ENCODE peak calls at places on chromosome 12, in ten cellular contexts. K is mammary epithelial cell, E is astrocyte, U is neural progenitor cell, L is HCT116, V is PC-9, A is hepatocyte, P is GM23338, W is Karpas-422, C is SK-N-SH. D is an unnamed sample.

GRCh38 chr12:89507015-89507824 is 17.4 kb downstream of the GALNT4 start:
- DNase-seq in K (no peak), E (no peak), U (peak), L (no peak), V (no peak), A (no peak), P (no peak), W (no peak), C (no peak), D (no peak)

GRCh38 chr12:99758997-99759396 is 111.4 kb downstream of the GARIN6 start:
- DNase-seq in K (no peak), E (no peak), U (no peak), L (no peak), V (no peak), A (no peak), P (no peak), W (no peak), C (no peak), D (no peak)

GRCh38 chr12:105775351-105775750 is 363.4 kb downstream of the NUAK1 start:
- DNase-seq in K (peak), E (peak), U (no peak), L (no peak), V (peak), A (no peak), P (no peak), W (no peak), C (no peak), D (peak)

GRCh38 chr12:119461815-119462214 is 127.3 kb downstream of the CCDC60 start:
- DNase-seq in K (no peak), E (no peak), U (peak), L (no peak), V (no peak), A (no peak), P (no peak), W (no peak), C (no peak), D (no peak)

GRCh38 chr12:53867216-53868012 is 71.2 kb upstream of the HOXC13 start:
- DNase-seq in K (peak), E (no peak), U (peak), L (no peak), V (peak), A (peak), P (peak), W (no peak), C (no peak), D (no peak)

GRCh38 chr12:26422839-26423398 is 227.5 kb downstream of the SSPN start:
- DNase-seq in K (no peak), E (no peak), U (no peak), L (no peak), V (no peak), A (no peak), P (no peak), W (no peak), C (no peak), D (no peak)

GRCh38 chr12:31589896-31590729 is 823 bp downstream of the DENND5B start:
- DNase-seq in K (peak), E (peak), U (peak), L (peak), V (peak), A (peak), P (peak), W (peak), C (peak), D (peak)

GRCh38 chr12:31280183-31280582 is 45.8 kb downstream of the SINHCAF start:
- DNase-seq in K (no peak), E (peak), U (no peak), L (no peak), V (no peak), A (no peak), P (no peak), W (no peak), C (no peak), D (no peak)

GRCh38 chr12:9975614-9976013 is 4.4 kb downstream of the CLEC12A start:
- DNase-seq in K (no peak), E (no peak), U (no peak), L (no peak), V (no peak), A (no peak), P (no peak), W (no peak), C (no peak), D (no peak)

GRCh38 chr12:67096533-67097318 is 172.4 kb upstream of the CAND1 start:
- DNase-seq in K (peak), E (peak), U (no peak), L (no peak), V (peak), A (no peak), P (no peak), W (no peak), C (no peak), D (no peak)

GRCh38 chr12:109239179-109239578 is 69.9 kb downstream of the FOXN4 start:
- DNase-seq in K (no peak), E (no peak), U (no peak), L (no peak), V (no peak), A (no peak), P (no peak), W (no peak), C (no peak), D (no peak)

GRCh38 chr12:110281549-110282342 is 699 bp downstream of the ATP2A2 start:
- DNase-seq in K (peak), E (no peak), U (no peak), L (no peak), V (peak), A (peak), P (peak), W (peak), C (peak), D (peak)

GRCh38 chr12:27226319-27226984 is 17.6 kb upstream of the STK38L start:
- DNase-seq in K (peak), E (no peak), U (peak), L (no peak), V (no peak), A (peak), P (no peak), W (no peak), C (no peak), D (no peak)

GRCh38 chr12:110372056-110372425 is 31.5 kb downstream of the ANAPC7 start:
- DNase-seq in K (no peak), E (no peak), U (no peak), L (no peak), V (no peak), A (no peak), P (no peak), W (no peak), C (no peak), D (no peak)

GRCh38 chr12:83016226-83016835 is 329.6 kb downstream of the TMTC2 start:
- DNase-seq in K (peak), E (peak), U (no peak), L (peak), V (peak), A (peak), P (no peak), W (no peak), C (no peak), D (peak)

GRCh38 chr12:62260733-62261683 is 804 bp downstream of the USP15 start:
- DNase-seq in K (peak), E (peak), U (peak), L (peak), V (peak), A (peak), P (peak), W (peak), C (peak), D (peak)

GRCh38 chr12:39467432-39467870 is 24.5 kb upstream of the KIF21A start:
- DNase-seq in K (no peak), E (peak), U (no peak), L (no peak), V (no peak), A (no peak), P (no peak), W (no peak), C (no peak), D (no peak)

GRCh38 chr12:80567391-80567790 is 123.4 kb downstream of the PTPRQ start:
- DNase-seq in K (peak), E (no peak), U (no peak), L (no peak), V (no peak), A (peak), P (no peak), W (no peak), C (no peak), D (peak)

GRCh38 chr12:109098142-109098652 is 800 bp downstream of the UNG start:
- DNase-seq in K (no peak), E (peak), U (no peak), L (no peak), V (no peak), A (peak), P (no peak), W (peak), C (no peak), D (peak)

GRCh38 chr12:65487679-65488078 is 209.2 kb downstream of the MSRB3 start:
- DNase-seq in K (peak), E (no peak), U (no peak), L (no peak), V (no peak), A (no peak), P (no peak), W (no peak), C (no peak), D (no peak)

GRCh38 chr12:7835766-7836165 is 36.9 kb downstream of the SLC2A14 start:
- DNase-seq in K (no peak), E (no peak), U (no peak), L (no peak), V (peak), A (no peak), P (no peak), W (no peak), C (no peak), D (no peak)

GRCh38 chr12:65334534-65334933 is 56.1 kb downstream of the MSRB3 start:
- DNase-seq in K (peak), E (no peak), U (no peak), L (no peak), V (no peak), A (no peak), P (no peak), W (no peak), C (no peak), D (peak)

GRCh38 chr12:88471641-88472040 is 108.6 kb downstream of the KITLG start:
- DNase-seq in K (peak), E (peak), U (peak), L (peak), V (no peak), A (no peak), P (peak), W (no peak), C (no peak), D (peak)

GRCh38 chr12:94150483-94151225 is 2.3 kb downstream of the PLXNC1 start:
- DNase-seq in K (no peak), E (no peak), U (peak), L (no peak), V (no peak), A (peak), P (peak), W (no peak), C (peak), D (no peak)

GRCh38 chr12:27614866-27615265 is 81.4 kb upstream of the REP15 start:
- DNase-seq in K (no peak), E (no peak), U (no peak), L (no peak), V (no peak), A (no peak), P (no peak), W (no peak), C (no peak), D (no peak)

GRCh38 chr12:105409881-105410471 is 79.5 kb downstream of the C12orf75 start:
- DNase-seq in K (peak), E (peak), U (no peak), L (no peak), V (no peak), A (peak), P (no peak), W (no peak), C (peak), D (no peak)

GRCh38 chr12:50402270-50403000 is 1.8 kb downstream of the LARP4 start:
- DNase-seq in K (peak), E (no peak), U (no peak), L (no peak), V (peak), A (no peak), P (no peak), W (no peak), C (no peak), D (no peak)

GRCh38 chr12:107635139-107635538 is 50.5 kb upstream of the PWP1 start:
- DNase-seq in K (no peak), E (peak), U (peak), L (no peak), V (no peak), A (no peak), P (peak), W (no peak), C (no peak), D (peak)

GRCh38 chr12:25054783-25055144 is 105.9 kb upstream of the BCAT1 start:
- DNase-seq in K (peak), E (peak), U (no peak), L (no peak), V (no peak), A (no peak), P (no peak), W (peak), C (no peak), D (peak)

DNA sequence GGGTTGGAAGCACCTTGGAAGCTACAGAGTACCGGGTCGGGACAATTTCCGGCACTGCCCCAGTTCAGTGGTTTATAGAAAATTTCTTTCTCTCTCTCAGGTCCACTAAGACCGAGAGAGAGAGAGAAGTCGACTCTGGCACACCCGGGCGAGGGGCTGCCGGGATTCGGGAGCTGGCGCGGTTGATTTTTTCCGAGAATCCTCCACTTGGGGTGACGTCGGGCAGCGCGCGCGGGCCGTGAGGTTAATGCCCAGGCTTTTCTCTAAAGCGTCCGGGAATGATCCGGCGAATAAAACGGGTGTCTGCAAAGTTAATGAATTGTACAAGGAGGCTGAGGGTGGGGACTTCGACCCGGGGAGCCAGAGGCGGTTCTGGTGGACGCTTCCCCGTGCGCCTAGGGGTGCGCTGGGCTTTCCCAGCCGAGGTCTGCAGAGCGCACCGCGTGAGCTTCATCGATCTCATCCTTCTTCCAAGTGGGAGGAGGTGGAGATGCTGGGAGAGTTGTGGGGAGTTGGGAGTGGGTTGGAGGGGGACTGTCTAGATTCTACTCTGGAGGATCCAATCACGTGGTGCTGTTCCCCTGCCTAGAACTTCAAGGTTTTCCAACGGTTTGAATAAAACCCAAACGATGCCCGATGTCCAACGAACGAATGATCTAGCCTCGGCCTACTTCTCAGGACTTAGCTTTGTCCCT is 51.9 kb upstream of the TBX3 start:
- DNase-seq in K (no peak), E (no peak), U (peak), L (no peak), V (no peak), A (no peak), P (no peak), W (no peak), C (no peak), D (no peak)
- H2AFZ ChIP-seq in K (no peak), E (peak), U (peak), L (no peak), V (no peak), A (peak), P (peak), W (no peak), C (no peak), D (peak)

GRCh38 chr12:52363111-52363679 is 4.1 kb downstream of the KRT85 start:
- DNase-seq in K (no peak), E (no peak), U (no peak), L (no peak), V (no peak), A (no peak), P (no peak), W (no peak), C (no peak), D (no peak)
- H2AFZ ChIP-seq in K (no peak), E (no peak), U (no peak), L (no peak), V (no peak), A (no peak), P (no peak), W (no peak), C (no peak), D (no peak)

DNA sequence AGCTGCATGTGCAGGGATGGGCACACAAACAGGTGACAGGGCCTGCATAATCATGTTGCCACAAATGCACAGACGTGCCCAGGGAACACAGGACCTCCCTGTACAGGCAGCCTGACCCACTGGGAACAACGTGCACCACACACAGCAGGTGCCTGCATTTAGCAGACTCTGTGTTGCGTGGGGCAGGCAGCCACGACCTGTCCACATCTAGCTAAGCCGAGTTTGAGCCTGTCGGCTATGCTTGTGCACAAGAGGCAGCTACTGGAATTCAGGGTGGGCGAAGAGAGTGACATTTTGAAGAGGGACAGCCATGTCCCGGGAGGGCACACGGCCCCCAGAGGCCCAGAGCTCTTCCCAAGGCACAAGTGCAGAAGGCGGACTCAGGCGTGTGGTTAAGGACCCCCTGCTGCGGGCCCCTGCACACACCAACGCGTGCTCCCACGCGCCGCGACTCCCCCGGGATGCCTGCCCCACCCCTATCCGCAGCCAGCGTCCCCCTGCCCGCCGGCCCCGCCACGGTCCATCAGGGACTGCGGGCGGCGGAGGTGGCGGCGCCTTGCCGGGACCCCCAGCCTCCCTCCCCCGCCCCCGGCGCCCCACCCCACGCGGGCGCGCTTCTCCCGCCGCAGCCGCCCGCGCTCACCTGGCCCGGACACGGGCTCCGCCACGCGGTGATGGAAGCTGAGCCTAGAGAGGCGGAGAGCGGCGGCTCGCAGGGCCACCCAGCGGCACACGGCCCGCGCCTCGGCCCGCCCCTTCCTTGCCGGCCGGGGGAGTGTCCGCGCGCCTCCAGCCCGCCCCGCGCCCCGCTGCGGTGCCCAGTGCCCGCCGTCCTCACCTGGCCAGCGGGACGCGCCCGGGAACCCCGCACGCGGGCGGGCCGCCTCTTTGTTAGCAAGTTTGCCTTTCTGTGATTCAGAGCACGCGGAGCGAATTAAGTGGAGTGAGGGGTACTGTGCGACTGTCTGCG is 125.3 kb upstream of the PRMT8 start:
- DNase-seq in K (peak), E (no peak), U (peak), L (no peak), V (no peak), A (peak), P (peak), W (no peak), C (peak), D (no peak)
- H2AFZ ChIP-seq in K (peak), E (peak), U (peak), L (no peak), V (no peak), A (no peak), P (no peak), W (no peak), C (no peak), D (peak)

GRCh38 chr12:56042430-56043203 is 899 bp downstream of the RPS26 start:
- DNase-seq in K (no peak), E (no peak), U (peak), L (no peak), V (no peak), A (no peak), P (no peak), W (peak), C (no peak), D (no peak)
- H2AFZ ChIP-seq in K (peak), E (no peak), U (no peak), L (no peak), V (peak), A (peak), P (no peak), W (no peak), C (no peak), D (peak)

GRCh38 chr12:76921072-76921471 is 42.3 kb upstream of the CSRP2 start:
- DNase-seq in K (no peak), E (no peak), U (no peak), L (no peak), V (no peak), A (no peak), P (no peak), W (no peak), C (no peak), D (no peak)
- H2AFZ ChIP-seq in K (no peak), E (no peak), U (peak), L (no peak), V (no peak), A (no peak), P (peak), W (peak), C (no peak), D (no peak)

GRCh38 chr12:124632510-124632909 is 65.1 kb upstream of the NCOR2 start:
- DNase-seq in K (no peak), E (peak), U (peak), L (no peak), V (peak), A (peak), P (no peak), W (no peak), C (peak), D (no peak)
- H2AFZ ChIP-seq in K (peak), E (no peak), U (peak), L (no peak), V (peak), A (no peak), P (peak), W (peak), C (no peak), D (peak)

GRCh38 chr12:71045781-71046180 is 112.0 kb downstream of the TSPAN8 start:
- DNase-seq in K (no peak), E (peak), U (no peak), L (no peak), V (no peak), A (no peak), P (no peak), W (no peak), C (no peak), D (no peak)
- H2AFZ ChIP-seq in K (no peak), E (no peak), U (no peak), L (no peak), V (no peak), A (no peak), P (no peak), W (no peak), C (no peak), D (no peak)

DNA sequence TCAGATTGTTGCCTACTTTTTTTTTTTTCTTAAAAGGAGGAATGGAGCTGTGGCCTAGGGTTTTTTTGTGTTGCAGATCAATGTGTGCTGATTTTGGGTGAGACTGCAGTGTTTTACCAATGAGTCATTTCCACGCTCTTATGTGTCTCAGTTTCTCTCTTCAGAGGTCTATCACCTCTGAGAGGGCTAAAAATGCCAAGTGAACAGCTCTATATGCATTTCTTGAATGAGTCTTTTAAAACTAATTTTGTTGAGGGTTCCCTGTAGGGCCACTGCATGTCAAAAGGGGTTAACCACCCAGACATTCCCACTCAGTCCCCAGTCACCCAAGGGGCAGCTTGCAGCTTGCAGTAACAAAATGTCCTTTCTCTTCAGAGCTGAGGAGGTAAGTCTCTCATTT is 24.3 kb upstream of the GLIPR1L2 start:
- DNase-seq in K (no peak), E (peak), U (no peak), L (no peak), V (no peak), A (no peak), P (peak), W (no peak), C (no peak), D (peak)
- H2AFZ ChIP-seq in K (no peak), E (peak), U (no peak), L (no peak), V (no peak), A (no peak), P (no peak), W (no peak), C (peak), D (peak)

D was measured in IMR-90.